ENCODE peak calls at places on chromosomes 16 and 17, in four cellular contexts. Y is SW480; X is activated naive CD8-positive, alpha-beta T cell treated with anti-CD3 and anti-CD28 coated beads for 36 hours; K is mesothelial cell of epicardium. O is an unnamed sample.

GRCh38 chr17:74337834-74338500 is 11.9 kb downstream of the KIF19 start:
- DNase-seq in X (no peak), K (no peak), Y (peak; percentile 18), O (no peak)

GRCh38 chr16:56558024-56558747 is 6.7 kb upstream of the MT4 start:
- DNase-seq in Y (no peak), K (no peak), X (no peak), O (no peak)

GRCh38 chr17:16872836-16873653 is 98.9 kb downstream of the TNFRSF13B start:
- DNase-seq in K (no peak), X (peak; percentile 53), Y (peak; percentile 25), O (no peak)

GRCh38 chr17:6695051-6695450 is 18.1 kb downstream of the SLC13A5 start:
- DNase-seq in Y (no peak), K (no peak), X (no peak), O (no peak)

GRCh38 chr17:17836818-17837379 is at the start of gene SREBF1:
- DNase-seq in Y (peak; percentile 69), K (peak; percentile 69), X (peak; percentile 85), O (no peak)

GRCh38 chr16:6837722-6838121 is 494.9 kb upstream of the RBFOX1 start:
- DNase-seq in Y (no peak), X (no peak), K (no peak), O (no peak)

GRCh38 chr17:80630721-80631120 is 86.1 kb downstream of the RPTOR start:
- DNase-seq in Y (no peak), X (no peak), K (no peak), O (no peak)

GRCh38 chr16:22886908-22887307 is 72.9 kb downstream of the HS3ST2 start:
- DNase-seq in K (no peak), X (no peak), Y (no peak), O (no peak)

GRCh38 chr17:71071837-71072236 is 902.5 kb downstream of the KCNJ2 start:
- DNase-seq in X (no peak), K (no peak), Y (peak; percentile 88), O (no peak)

GRCh38 chr17:46178550-46179198 is 14.6 kb downstream of the KANSL1 start:
- DNase-seq in Y (no peak), X (no peak), K (no peak), O (no peak)

GRCh38 chr16:27432600-27432957 is 30.6 kb downstream of the IL21R start:
- DNase-seq in K (peak; percentile 34), X (no peak), Y (peak; percentile 6), O (no peak)

GRCh38 chr17:64707077-64707591 is 45.0 kb upstream of the SMURF2 start:
- DNase-seq in Y (peak; percentile 94), X (no peak), K (peak; percentile 53), O (no peak)

GRCh38 chr16:28103516-28104170 is 40.1 kb upstream of the GSG1L start:
- DNase-seq in X (no peak), K (no peak), Y (no peak), O (no peak)

GRCh38 chr17:39727556-39727955 is 2.8 kb downstream of the MIEN1 start:
- DNase-seq in X (no peak), Y (no peak), K (no peak), O (no peak)

GRCh38 chr17:58560511-58560910 is 46.1 kb upstream of the MTMR4 start:
- DNase-seq in K (no peak), Y (no peak), X (no peak), O (no peak)

GRCh38 chr16:79598341-79599181 is 2.0 kb downstream of the MAF start:
- DNase-seq in Y (peak; percentile 69), K (peak; percentile 57), X (no peak), O (no peak)

GRCh38 chr16:89241187-89242003 is 23.9 kb downstream of the ZNF778 start:
- DNase-seq in X (peak; percentile 80), K (peak; percentile 79), Y (peak; percentile 71), O (peak; percentile 27)

GRCh38 chr17:43034623-43035293 is 9.7 kb downstream of the RND2 start:
- DNase-seq in K (no peak), Y (no peak), X (no peak), O (no peak)

GRCh38 chr17:50080827-50081226 is 14.3 kb upstream of the PDK2 start:
- DNase-seq in Y (no peak), K (no peak), X (no peak), O (no peak)

GRCh38 chr16:31157136-31157535 is 7.3 kb upstream of the PRSS36 start:
- DNase-seq in X (no peak), K (no peak), Y (no peak), O (no peak)

GRCh38 chr17:37770631-37771518 is 26.0 kb upstream of the HNF1B start:
- DNase-seq in Y (peak; percentile 62), K (peak; percentile 67), X (peak; percentile 36), O (no peak)

GRCh38 chr16:28255838-28256237 is 36.5 kb upstream of the SBK1 start:
- DNase-seq in K (no peak), X (no peak), Y (no peak), O (no peak)

GRCh38 chr17:40791808-40792436 is 7.8 kb downstream of the KRT28 start:
- DNase-seq in Y (peak; percentile 35), K (no peak), X (no peak), O (no peak)

GRCh38 chr17:7856081-7856791 is 1.1 kb downstream of the NAA38 start:
- DNase-seq in X (no peak), Y (peak; percentile 50), K (no peak), O (no peak)

GRCh38 chr16:67259705-67260104 is 10.9 kb downstream of the SLC9A5 start:
- DNase-seq in Y (no peak), K (no peak), X (no peak), O (no peak)

GRCh38 chr17:77326636-77327035 is 185.9 kb downstream of the SEC14L1 start:
- DNase-seq in X (no peak), Y (no peak), K (peak; percentile 11), O (no peak)

GRCh38 chr17:6072611-6073010 is 2.4 kb downstream of the WSCD1 start:
- DNase-seq in Y (no peak), X (no peak), K (no peak), O (no peak)

GRCh38 chr17:6755731-6756184 is at the start of gene XAF1:
- DNase-seq in Y (no peak), X (peak; percentile 62), K (no peak), O (no peak)

GRCh38 chr16:56708821-56709685 is 20.9 kb upstream of the NUP93 start:
- DNase-seq in Y (no peak), K (no peak), X (peak; percentile 30), O (no peak)

GRCh38 chr17:76560036-76560876 is 20.4 kb downstream of the PRCD start:
- DNase-seq in Y (no peak), K (no peak), X (no peak), O (no peak)

GRCh38 chr16:66479661-66480264 is 52.7 kb downstream of the BEAN1 start:
- DNase-seq in K (peak; percentile 24), X (no peak), Y (no peak), O (no peak)

GRCh38 chr17:62090021-62090824 is 25.1 kb upstream of the MED13 start:
- DNase-seq in K (no peak), X (no peak), Y (no peak), O (no peak)

GRCh38 chr17:71846561-71846960 is 274.3 kb upstream of the SOX9 start:
- DNase-seq in K (no peak), X (no peak), Y (no peak), O (no peak)

GRCh38 chr16:84816023-84816422 is 3.8 kb upstream of the CRISPLD2 start:
- DNase-seq in K (no peak), Y (no peak), X (no peak), O (no peak)

GRCh38 chr16:85437161-85438052 is 175.7 kb upstream of the GSE1 start:
- DNase-seq in K (no peak), Y (no peak), X (no peak), O (no peak)

GRCh38 chr17:46756861-46757260 is 61.6 kb downstream of the WNT3 start:
- DNase-seq in Y (no peak), X (no peak), K (no peak), O (no peak)

GRCh38 chr16:49594706-49595534 is 221.3 kb downstream of the C16orf78 start:
- DNase-seq in X (no peak), K (peak; percentile 21), Y (no peak), O (no peak)

GRCh38 chr16:56948234-56948633 is 13.5 kb upstream of the CETP start:
- DNase-seq in K (no peak), Y (no peak), X (no peak), O (no peak)

GRCh38 chr16:53773150-53773846 is 69.3 kb downstream of the FTO start:
- DNase-seq in K (no peak), X (no peak), Y (peak; percentile 74), O (no peak)

GRCh38 chr17:7317161-7317803 is 2.1 kb upstream of the GPS2 start:
- DNase-seq in K (no peak), X (no peak), Y (no peak), O (no peak)

O was measured in NCI-H1930.